ENCODE peak calls at places on chromosomes 7 and 10, in four cellular contexts. One of them, this sample, is unnamed.

GRCh38 chr7:142851269-142851668 is 3.6 kb upstream of the EPHB6 start:
- DNase-seq in fibroblast of villous mesenchyme: no peak
- DNase-seq in uterus: no peak
- DNase-seq in A549: no peak
- DNase-seq in this sample: no peak

GRCh38 chr10:69497611-69498390 is 46.5 kb downstream of the TSPAN15 start:
- DNase-seq in fibroblast of villous mesenchyme: no peak
- DNase-seq in uterus: peak
- DNase-seq in A549: no peak
- DNase-seq in this sample: no peak

GRCh38 chr10:112951349-112952281 is 1.6 kb downstream of the TCF7L2 start:
- DNase-seq in fibroblast of villous mesenchyme: peak
- DNase-seq in uterus: peak
- DNase-seq in A549: peak
- DNase-seq in this sample: no peak

GRCh38 chr7:115178831-115179230 is 256.9 kb downstream of the MDFIC start:
- DNase-seq in fibroblast of villous mesenchyme: no peak
- DNase-seq in uterus: no peak
- DNase-seq in A549: no peak
- DNase-seq in this sample: no peak

GRCh38 chr10:98403812-98404504 is 11.0 kb downstream of the PYROXD2 start:
- DNase-seq in fibroblast of villous mesenchyme: peak
- DNase-seq in uterus: no peak
- DNase-seq in A549: no peak
- DNase-seq in this sample: peak

GRCh38 chr7:99844354-99844753 is 16.5 kb downstream of the CYP3A43 start:
- DNase-seq in fibroblast of villous mesenchyme: no peak
- DNase-seq in uterus: no peak
- DNase-seq in A549: no peak
- DNase-seq in this sample: no peak

GRCh38 chr10:52268790-52269189 is 45.3 kb upstream of the DKK1 start:
- DNase-seq in fibroblast of villous mesenchyme: no peak
- DNase-seq in uterus: no peak
- DNase-seq in A549: no peak
- DNase-seq in this sample: no peak

GRCh38 chr10:88500656-88501055 is 82.5 kb downstream of the RNLS start:
- DNase-seq in fibroblast of villous mesenchyme: peak
- DNase-seq in uterus: no peak
- DNase-seq in A549: no peak
- DNase-seq in this sample: no peak

GRCh38 chr7:35545831-35546230 is 149.1 kb downstream of the HERPUD2 start:
- DNase-seq in fibroblast of villous mesenchyme: no peak
- DNase-seq in uterus: no peak
- DNase-seq in A549: no peak
- DNase-seq in this sample: no peak

GRCh38 chr10:11901454-11902431 is 78.6 kb downstream of the PROSER2 start:
- DNase-seq in fibroblast of villous mesenchyme: peak
- DNase-seq in uterus: no peak
- DNase-seq in A549: no peak
- DNase-seq in this sample: no peak

GRCh38 chr10:6065406-6065805 is 3.2 kb upstream of the IL2RA start:
- DNase-seq in fibroblast of villous mesenchyme: no peak
- DNase-seq in uterus: no peak
- DNase-seq in A549: no peak
- DNase-seq in this sample: no peak

DNA sequence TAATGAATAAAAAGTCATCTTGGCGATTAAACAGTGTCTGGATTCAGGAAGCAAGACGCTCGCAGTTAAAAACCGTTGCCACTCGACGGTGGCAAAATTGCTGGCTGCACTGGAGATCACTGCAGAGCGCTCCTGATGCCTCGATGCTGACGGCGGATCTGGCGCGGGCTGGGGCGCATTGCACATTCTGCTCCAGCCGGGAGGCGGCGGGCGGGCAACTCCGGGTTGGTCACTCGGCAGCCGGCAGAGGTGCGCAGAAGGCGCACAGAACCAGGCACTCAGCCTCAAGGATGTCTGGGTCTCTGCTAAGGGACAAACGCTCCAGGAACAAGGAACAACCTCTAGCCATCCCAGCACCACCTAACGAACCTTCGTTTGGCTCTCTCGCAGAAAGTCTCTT is 254.5 kb downstream of the OTUD1 start:
- DNase-seq in fibroblast of villous mesenchyme: no peak
- DNase-seq in uterus: no peak
- DNase-seq in A549: peak
- DNase-seq in this sample: no peak
- H3K4me3 ChIP-seq in fibroblast of villous mesenchyme: no peak
- H3K4me3 ChIP-seq in uterus: no peak
- H3K4me3 ChIP-seq in A549: no peak
- H3K4me3 ChIP-seq in this sample: no peak

GRCh38 chr7:130961128-130961601 is 227.2 kb upstream of the KLF14 start:
- DNase-seq in fibroblast of villous mesenchyme: peak
- DNase-seq in uterus: no peak
- DNase-seq in A549: peak
- DNase-seq in this sample: peak

GRCh38 chr7:130958846-130959245 is 224.8 kb upstream of the KLF14 start:
- DNase-seq in fibroblast of villous mesenchyme: no peak
- DNase-seq in uterus: no peak
- DNase-seq in A549: no peak
- DNase-seq in this sample: no peak

GRCh38 chr7:130960208-130960988 is 226.4 kb upstream of the KLF14 start:
- DNase-seq in fibroblast of villous mesenchyme: peak
- DNase-seq in uterus: no peak
- DNase-seq in A549: peak
- DNase-seq in this sample: peak

GRCh38 chr7:130957722-130958360 is 223.8 kb upstream of the KLF14 start:
- DNase-seq in fibroblast of villous mesenchyme: no peak
- DNase-seq in uterus: no peak
- DNase-seq in A549: no peak
- DNase-seq in this sample: no peak

DNA sequence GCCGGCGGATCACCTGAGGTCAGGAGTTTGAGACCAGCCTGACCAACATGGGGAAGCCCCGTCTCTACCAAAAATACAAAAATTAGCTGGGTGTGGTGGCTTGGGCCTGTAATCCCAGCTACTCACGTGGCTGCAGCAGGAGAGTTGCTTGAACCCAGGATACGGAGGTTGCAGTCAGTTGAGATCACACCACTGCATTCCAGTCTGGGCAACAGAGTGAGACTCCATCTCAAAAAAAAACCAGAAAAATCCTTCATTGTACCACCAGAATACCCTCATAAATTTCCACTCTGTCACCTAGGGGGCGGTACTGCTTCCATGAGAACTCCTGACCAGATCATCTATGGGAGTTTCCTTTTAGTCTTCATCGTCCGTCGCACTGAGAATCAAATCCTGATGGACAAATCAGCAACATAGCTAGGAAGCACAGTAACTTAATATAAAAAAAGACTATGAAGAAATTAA is 225.8 kb upstream of the KLF14 start:
- DNase-seq in fibroblast of villous mesenchyme: peak
- DNase-seq in uterus: no peak
- DNase-seq in A549: peak
- DNase-seq in this sample: no peak
- TF ChIP-seq CTCF in fibroblast of villous mesenchyme: peak
- TF ChIP-seq CTCF in uterus: no peak
- TF ChIP-seq CTCF in A549: peak
- TF ChIP-seq CTCF in this sample: peak

DNA sequence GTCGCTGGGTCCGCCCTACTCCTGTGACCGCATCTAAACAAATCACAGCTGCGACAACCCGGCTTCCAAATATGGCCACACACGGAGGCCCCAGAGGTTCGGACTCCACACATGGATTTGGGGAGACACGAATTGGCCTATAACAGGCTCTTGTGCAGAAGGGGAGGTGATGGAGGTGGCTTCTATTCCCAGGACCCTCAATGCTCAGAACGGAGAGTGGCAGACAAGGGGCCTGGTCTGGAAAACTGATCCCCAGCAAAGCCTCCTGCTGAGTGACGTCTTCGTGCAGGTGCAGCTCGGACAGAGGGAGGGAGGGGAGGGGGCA is 90.2 kb downstream of the FOXL3 start:
- DNase-seq in fibroblast of villous mesenchyme: no peak
- DNase-seq in uterus: no peak
- DNase-seq in A549: no peak
- DNase-seq in this sample: no peak
- H3K4me3 ChIP-seq in fibroblast of villous mesenchyme: no peak
- H3K4me3 ChIP-seq in uterus: no peak
- H3K4me3 ChIP-seq in A549: no peak
- H3K4me3 ChIP-seq in this sample: no peak

DNA sequence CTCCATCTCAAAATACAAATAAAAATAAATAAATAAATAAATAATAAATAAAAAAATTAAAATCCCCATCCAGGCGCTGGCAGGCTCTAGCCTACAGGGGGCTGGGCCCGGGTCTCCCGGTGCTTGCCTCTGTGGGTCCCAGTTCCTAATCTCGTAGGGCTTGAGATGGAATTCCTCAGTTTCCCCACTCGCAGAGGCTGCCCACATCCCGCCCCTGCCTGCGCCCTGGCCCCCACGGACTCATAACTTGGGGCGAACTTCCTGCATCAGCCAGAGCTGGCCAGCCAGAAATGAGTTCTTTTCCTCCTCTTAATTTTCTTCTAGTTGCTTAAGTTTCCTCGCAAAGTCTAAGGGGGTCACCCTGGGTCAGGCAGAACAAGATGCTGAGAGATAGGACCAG is 22.0 kb upstream of the SRRM3 start:
- DNase-seq in fibroblast of villous mesenchyme: no peak
- DNase-seq in uterus: no peak
- DNase-seq in A549: no peak
- DNase-seq in this sample: no peak
- TF ChIP-seq CTCF in fibroblast of villous mesenchyme: no peak
- TF ChIP-seq CTCF in uterus: no peak
- TF ChIP-seq CTCF in A549: no peak
- TF ChIP-seq CTCF in this sample: no peak

GRCh38 chr10:59073456-59074053 is 102.9 kb upstream of the PHYHIPL start:
- DNase-seq in fibroblast of villous mesenchyme: no peak
- DNase-seq in uterus: no peak
- DNase-seq in A549: peak
- DNase-seq in this sample: no peak
- H3K4me3 ChIP-seq in fibroblast of villous mesenchyme: no peak
- H3K4me3 ChIP-seq in uterus: no peak
- H3K4me3 ChIP-seq in A549: no peak
- H3K4me3 ChIP-seq in this sample: no peak

GRCh38 chr7:44127161-44127560 is 3.8 kb upstream of the POLD2 start:
- DNase-seq in fibroblast of villous mesenchyme: no peak
- DNase-seq in uterus: no peak
- DNase-seq in A549: no peak
- DNase-seq in this sample: no peak

GRCh38 chr7:44121761-44122420 is 1.5 kb downstream of the POLD2 start:
- DNase-seq in fibroblast of villous mesenchyme: no peak
- DNase-seq in uterus: no peak
- DNase-seq in A549: no peak
- DNase-seq in this sample: no peak

GRCh38 chr7:44122529-44122928 is 819 bp downstream of the POLD2 start:
- DNase-seq in fibroblast of villous mesenchyme: no peak
- DNase-seq in uterus: no peak
- DNase-seq in A549: no peak
- DNase-seq in this sample: no peak

GRCh38 chr7:44123190-44124003 is at the start of gene POLD2:
- DNase-seq in fibroblast of villous mesenchyme: peak
- DNase-seq in uterus: peak
- DNase-seq in A549: peak
- DNase-seq in this sample: peak

GRCh38 chr7:44124822-44125202 is 1.5 kb upstream of the POLD2 start:
- DNase-seq in fibroblast of villous mesenchyme: no peak
- DNase-seq in uterus: no peak
- DNase-seq in A549: no peak
- DNase-seq in this sample: no peak
- TF ChIP-seq CTCF in fibroblast of villous mesenchyme: no peak
- TF ChIP-seq CTCF in uterus: no peak
- TF ChIP-seq CTCF in A549: no peak
- TF ChIP-seq CTCF in this sample: no peak

DNA sequence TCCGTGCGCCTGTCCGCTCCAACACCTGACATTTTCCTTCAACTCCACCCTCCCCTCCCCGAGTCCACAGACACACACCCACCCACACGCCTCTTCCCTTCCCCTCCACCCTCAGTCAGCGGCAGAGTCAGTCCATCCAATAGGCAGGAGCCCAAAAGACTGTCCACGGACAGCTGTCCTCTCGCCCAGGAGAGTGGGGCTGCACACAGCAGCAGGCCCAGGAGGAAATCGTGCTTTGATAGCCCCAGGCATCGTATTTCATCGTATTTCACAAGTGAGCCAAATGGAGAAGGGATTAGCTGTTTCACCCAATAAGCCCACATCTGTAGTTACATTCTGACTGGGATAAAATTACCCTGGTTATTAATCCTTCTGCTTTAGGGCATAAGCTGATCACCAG is 285.1 kb downstream of the ZEB1 start:
- DNase-seq in fibroblast of villous mesenchyme: peak
- DNase-seq in uterus: peak
- DNase-seq in A549: no peak
- DNase-seq in this sample: no peak
- H3K4me3 ChIP-seq in fibroblast of villous mesenchyme: peak
- H3K4me3 ChIP-seq in uterus: peak
- H3K4me3 ChIP-seq in A549: peak
- H3K4me3 ChIP-seq in this sample: no peak

This sample was measured in AG04449.